ENCODE peak calls at places on chromosomes 13 and 19, in four cellular contexts. U is esophagus muscularis mucosa, M is uterus, P is psoas muscle. H is an unnamed sample.

GRCh38 chr13:80363890-80364503 is 23.1 kb upstream of the SPRY2 start:
- DNase-seq in P (no peak), U (no peak), M (no peak), H (no peak)

GRCh38 chr13:99677388-99677951 is 176.2 kb downstream of the TM9SF2 start:
- DNase-seq in M (no peak), P (no peak), U (peak; percentile 8), H (no peak)

GRCh38 chr19:45876411-45877197 is 9.3 kb downstream of the IRF2BP1 start:
- DNase-seq in P (peak; percentile 46), U (no peak), M (no peak), H (no peak)

GRCh38 chr13:101915755-101916107 is 463.3 kb downstream of the ITGBL1 start:
- DNase-seq in P (no peak), M (no peak), U (no peak), H (no peak)

GRCh38 chr13:33119886-33120543 is 103.8 kb downstream of the KL start:
- DNase-seq in M (no peak), P (no peak), U (no peak), H (peak; percentile 44)

GRCh38 chr19:51364200-51365106 is 1.7 kb downstream of the ETFB start:
- DNase-seq in U (no peak), P (no peak), M (no peak), H (no peak)

GRCh38 chr19:35309481-35310279 is 17.7 kb downstream of the MAG start:
- DNase-seq in M (peak; percentile 29), U (no peak), P (peak; percentile 17), H (no peak)

GRCh38 chr19:33192010-33192409 is 2.1 kb upstream of the LRP3 start:
- DNase-seq in P (no peak), U (no peak), M (no peak), H (no peak)

DNA sequence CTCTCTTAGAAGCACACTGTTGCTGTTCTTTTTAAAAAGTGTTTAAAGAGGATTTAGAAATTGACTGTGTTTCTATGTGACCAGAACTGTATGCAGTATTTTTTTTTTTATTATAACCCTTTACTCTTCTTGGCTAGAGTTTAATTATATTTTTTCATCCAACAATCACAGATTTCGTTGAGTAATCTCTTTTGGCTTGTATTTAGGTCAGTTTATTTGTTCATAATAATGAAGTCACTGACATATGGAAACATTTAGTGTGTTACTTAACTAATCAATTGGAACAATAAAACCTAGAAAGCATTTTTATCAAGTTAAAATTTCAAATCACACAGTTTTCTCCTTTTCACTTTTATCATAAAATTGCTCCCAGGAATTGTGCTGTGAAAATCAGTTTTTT is 19.8 kb downstream of the CSNK1A1L start:
- DNase-seq in P (no peak), U (no peak), M (no peak), H (no peak)
- H3K4me3 ChIP-seq in P (no peak overlapping the region), U (no peak overlapping the region), M (no peak overlapping the region), H (no peak overlapping the region)

DNA sequence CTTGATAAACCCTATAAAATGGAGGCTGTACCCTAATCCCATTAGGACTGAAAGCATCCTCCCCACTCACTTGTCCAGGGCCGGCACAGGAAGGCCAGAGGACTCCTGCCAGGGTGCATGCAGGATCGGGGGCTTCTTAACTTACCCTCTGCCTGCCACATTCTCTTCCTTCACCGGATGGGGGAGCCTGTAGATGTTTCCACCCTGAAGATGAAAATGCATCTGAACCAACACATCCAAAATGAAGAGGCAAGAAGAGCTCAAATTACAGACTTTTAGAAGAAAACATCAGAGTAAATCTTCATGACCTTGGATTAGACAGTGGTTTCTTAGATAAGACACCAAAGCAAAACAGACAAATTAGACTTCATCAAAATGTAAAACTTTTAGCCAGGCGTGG is 25.9 kb upstream of the NAPA start:
- DNase-seq in P (no peak), U (no peak), M (no peak), H (no peak)
- TF ChIP-seq CTCF in P (peak; percentile 12), U (no peak), M (peak; percentile 37), H (peak; percentile 63)

GRCh38 chr19:40512473-40513344 is 45.9 kb downstream of the SPTBN4 start:
- DNase-seq in P (no peak), U (no peak), M (no peak), H (no peak)
- H3K4me3 ChIP-seq in P (peak overlapping the region; percentile 53), U (peak overlapping the region; percentile 41), M (no peak overlapping the region), H (no peak overlapping the region)

GRCh38 chr13:35833571-35834305 is 297.4 kb downstream of the DCLK1 start:
- DNase-seq in U (no peak), P (no peak), M (no peak), H (no peak)

GRCh38 chr13:35836476-35836875 is 294.7 kb downstream of the DCLK1 start:
- DNase-seq in M (no peak), U (no peak), P (no peak), H (peak; percentile 58)

GRCh38 chr13:35832551-35832950 is 298.6 kb downstream of the DCLK1 start:
- DNase-seq in M (no peak), U (no peak), P (no peak), H (no peak)

GRCh38 chr13:35830850-35831450 is 300.2 kb downstream of the DCLK1 start:
- DNase-seq in U (no peak), P (no peak), M (no peak), H (no peak)

DNA sequence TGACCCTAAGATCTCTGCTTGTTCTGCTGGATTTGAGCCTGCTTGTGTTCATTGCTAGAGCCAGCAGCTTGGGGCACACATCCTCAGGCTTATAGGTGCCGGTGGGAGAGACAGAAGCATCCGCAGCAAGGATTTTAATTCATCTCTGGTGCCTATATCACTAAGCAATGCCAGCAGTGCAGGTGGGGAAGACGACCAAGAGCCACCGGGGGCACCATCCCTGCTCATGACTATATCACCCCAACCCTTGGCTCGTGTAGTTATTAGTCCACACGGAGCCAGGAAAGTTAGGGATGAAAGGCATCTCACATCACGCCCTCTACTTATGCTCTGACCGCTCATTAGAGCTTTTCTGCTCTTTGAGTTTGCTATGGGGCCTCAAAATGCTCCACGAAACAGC is 298.2 kb downstream of the DCLK1 start:
- DNase-seq in M (no peak), U (no peak), P (no peak), H (no peak)
- TF ChIP-seq CTCF in M (no peak), U (no peak), P (no peak), H (no peak)

DNA sequence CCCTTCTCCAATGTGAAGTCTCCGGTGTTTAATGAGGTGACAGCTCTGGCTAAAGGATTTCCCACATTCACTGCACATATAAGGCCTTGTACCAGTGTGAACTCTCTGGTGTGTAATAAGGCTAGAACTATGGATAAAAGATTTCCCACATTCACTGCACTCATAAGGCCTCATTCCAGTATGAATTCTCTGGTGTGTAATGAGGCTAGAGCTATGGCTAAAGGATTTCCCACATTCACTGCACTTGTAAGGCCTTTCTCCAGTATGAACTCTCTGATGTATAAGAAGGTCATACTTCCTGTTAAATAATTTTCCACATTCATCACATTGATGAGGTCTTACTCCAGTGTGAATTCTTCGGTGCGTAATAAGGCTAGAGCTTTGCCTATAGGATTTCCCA is 5.9 kb downstream of the ZNF256 start:
- DNase-seq in U (no peak), P (no peak), M (no peak), H (no peak)
- H3K4me3 ChIP-seq in U (no peak overlapping the region), P (no peak overlapping the region), M (no peak overlapping the region), H (no peak overlapping the region)